ENCODE peak calls at places on chromosomes 2 and 18, in four cellular contexts. J, G, K and C are unnamed samples.

GRCh38 chr18:36095936-36096519 is 28.7 kb upstream of the RPRD1A start:
- DNase-seq in J (peak), K (peak), G (peak), C (peak)

GRCh38 chr2:86068098-86069047 is 37.3 kb downstream of the POLR1A start:
- DNase-seq in K (no peak), J (no peak), G (peak), C (peak)

GRCh38 chr2:218745160-218745558 is 34.5 kb downstream of the TTLL4 start:
- DNase-seq in J (no peak), G (no peak), K (no peak), C (no peak)

GRCh38 chr2:233350708-233351107 is 3.6 kb upstream of the DGKD start:
- DNase-seq in G (peak), K (no peak), J (peak), C (peak)

GRCh38 chr18:26655614-26656400 is 107.5 kb upstream of the KCTD1 start:
- DNase-seq in J (peak), G (peak), K (peak), C (peak)

GRCh38 chr2:37623409-37623808 is 48.0 kb downstream of the CDC42EP3 start:
- DNase-seq in K (no peak), G (no peak), J (no peak), C (no peak)

GRCh38 chr2:85255813-85256581 is 71.8 kb downstream of the TGOLN2 start:
- DNase-seq in G (no peak), J (peak), K (peak), C (no peak)

GRCh38 chr2:233700028-233700635 is 7.4 kb downstream of the UGT1A6 start:
- DNase-seq in J (peak), G (peak), K (no peak), C (no peak)

GRCh38 chr2:219541611-219542180 is 1.9 kb downstream of the CHPF start:
- DNase-seq in J (peak), K (peak), G (peak), C (peak)

GRCh38 chr2:120511546-120512320 is 165.8 kb downstream of the INHBB start:
- DNase-seq in K (no peak), J (no peak), G (no peak), C (no peak)

GRCh38 chr2:218039171-218039570 is 29.9 kb upstream of the RUFY4 start:
- DNase-seq in J (no peak), G (no peak), K (no peak), C (peak)

GRCh38 chr2:175627405-175627804 is 374.7 kb downstream of the LNPK start:
- DNase-seq in J (no peak), G (no peak), K (no peak), C (no peak)

GRCh38 chr18:63683152-63683551 is 19.6 kb upstream of the SERPINB11 start:
- DNase-seq in K (peak), J (peak), G (no peak), C (peak)

GRCh38 chr2:47043891-47044239 is 111.2 kb downstream of the STPG4 start:
- DNase-seq in G (peak), J (no peak), K (no peak), C (no peak)

GRCh38 chr18:55322176-55322735 is 265.7 kb downstream of the TCF4 start:
- DNase-seq in J (peak), K (peak), G (peak), C (peak)

GRCh38 chr2:70616168-70616694 is 62.6 kb upstream of the TGFA start:
- DNase-seq in J (peak), G (no peak), K (no peak), C (peak)

GRCh38 chr2:40458271-40458794 is 6.4 kb upstream of the SLC8A1 start:
- DNase-seq in J (no peak), G (peak), K (peak), C (no peak)

GRCh38 chr18:50428531-50429206 is 53.8 kb downstream of the SKA1 start:
- DNase-seq in K (peak), G (no peak), J (no peak), C (no peak)

GRCh38 chr2:233817995-233818638 is 36.2 kb downstream of the HJURP start:
- DNase-seq in J (no peak), K (no peak), G (no peak), C (no peak)

GRCh38 chr18:67385455-67385854 is 131.1 kb downstream of the DSEL start:
- DNase-seq in G (no peak), K (no peak), J (peak), C (peak)